ENCODE peak calls at places on chromosomes 3 and 15, in four cellular contexts. L is NCI-H82; Y is activated T-cell treated with anti-CD3 and anti-CD28 coated beads, Interleukin-2, amount 50 U/mL, for 1 hour; C is stimulated activated CD4-positive, alpha-beta T cell treated with anti-CD3 and anti-CD28 coated beads, Interleukin-4, amount 100 ng/mL, for 24 hours. K is an unnamed sample.

GRCh38 chr15:93982226-93982641 is 249.1 kb upstream of the MCTP2 start:
- DNase-seq in Y (no peak), C (no peak), L (no peak), K (no peak)

GRCh38 chr15:63998489-63998888 is 47.8 kb downstream of the DAPK2 start:
- DNase-seq in L (no peak), C (no peak), Y (no peak), K (no peak)

GRCh38 chr15:69410290-69410874 is 3.8 kb upstream of the KIF23 start:
- DNase-seq in Y (no peak), L (peak), C (peak), K (peak)

GRCh38 chr3:151976211-151977050 is 103.0 kb downstream of the SUCNR1 start:
- DNase-seq in C (no peak), Y (no peak), L (no peak), K (no peak)

GRCh38 chr15:58114812-58115211 is 23.4 kb upstream of the AQP9 start:
- DNase-seq in L (no peak), C (no peak), Y (no peak), K (no peak)

GRCh38 chr3:59749291-59749690 is 699.5 kb upstream of the CFAP20DC start:
- DNase-seq in C (no peak), L (no peak), Y (no peak), K (no peak)

GRCh38 chr3:151732861-151733260 is 866 bp upstream of the AADACL2 start:
- DNase-seq in Y (no peak), C (no peak), L (no peak), K (no peak)

GRCh38 chr3:161489390-161489789 is 7.2 kb upstream of the OTOL1 start:
- DNase-seq in C (no peak), L (no peak), Y (no peak), K (no peak)

K was measured in D341Med.